ENCODE peak calls at places on chromosome 1, in five cellular contexts. One of them, this sample, is unnamed.

GRCh38 chr1:182430263-182431068 is 19.5 kb upstream of the RGSL1 start:
- DNase-seq in left colon: no peak
- DNase-seq in HAP-1: no peak
- DNase-seq in aorta: no peak
- DNase-seq in mesothelial cell of epicardium: no peak
- DNase-seq in this sample: no peak

GRCh38 chr1:241240084-241240483 is 116.9 kb downstream of the RGS7 start:
- DNase-seq in mesothelial cell of epicardium: no peak
- DNase-seq in left colon: no peak
- DNase-seq in HAP-1: no peak
- DNase-seq in aorta: no peak
- DNase-seq in this sample: no peak

GRCh38 chr1:206735553-206736031 is 35.0 kb upstream of the IL19 start:
- DNase-seq in aorta: no peak
- DNase-seq in HAP-1: no peak
- DNase-seq in left colon: no peak
- DNase-seq in mesothelial cell of epicardium: no peak
- DNase-seq in this sample: no peak

GRCh38 chr1:53517821-53518352 is 58.7 kb downstream of the DMRTB1 start:
- DNase-seq in HAP-1: no peak
- DNase-seq in mesothelial cell of epicardium: no peak
- DNase-seq in aorta: no peak
- DNase-seq in left colon: no peak
- DNase-seq in this sample: no peak

GRCh38 chr1:17976843-17977242 is 130.8 kb upstream of the IGSF21 start:
- DNase-seq in left colon: no peak
- DNase-seq in mesothelial cell of epicardium: no peak
- DNase-seq in aorta: no peak
- DNase-seq in HAP-1: no peak
- DNase-seq in this sample: no peak

GRCh38 chr1:248872752-248873408 is 14.0 kb upstream of the ZNF692 start:
- DNase-seq in left colon: peak
- DNase-seq in mesothelial cell of epicardium: peak
- DNase-seq in aorta: peak
- DNase-seq in HAP-1: peak
- DNase-seq in this sample: peak

GRCh38 chr1:54567961-54568360 is 19.9 kb downstream of the ACOT11 start:
- DNase-seq in mesothelial cell of epicardium: no peak
- DNase-seq in left colon: no peak
- DNase-seq in HAP-1: no peak
- DNase-seq in aorta: peak
- DNase-seq in this sample: no peak

GRCh38 chr1:53804791-53805505 is 33.1 kb downstream of the NDC1 start:
- DNase-seq in HAP-1: no peak
- DNase-seq in left colon: no peak
- DNase-seq in mesothelial cell of epicardium: no peak
- DNase-seq in aorta: no peak
- DNase-seq in this sample: no peak